ENCODE peak calls at places on chromosome 11, in six cellular contexts. One of them, this sample, is unnamed.

GRCh38 chr11:83006877-83007330 is 64.8 kb downstream of the RAB30 start:
- DNase-seq in HS-5: no peak
- DNase-seq in MV-4-11: no peak
- DNase-seq in activated T-cell treated with anti-CD3 and anti-CD28 coated beads for 4 hours: no peak
- DNase-seq in Kasumi-1: no peak
- DNase-seq in uterus: no peak
- DNase-seq in this sample: no peak

GRCh38 chr11:13465909-13466371 is 2.9 kb upstream of the BTBD10 start:
- DNase-seq in Kasumi-1: peak
- DNase-seq in HS-5: no peak
- DNase-seq in MV-4-11: no peak
- DNase-seq in uterus: no peak
- DNase-seq in activated T-cell treated with anti-CD3 and anti-CD28 coated beads for 4 hours: no peak
- DNase-seq in this sample: peak

GRCh38 chr11:8812438-8812837 is 98.6 kb upstream of the AKIP1 start:
- DNase-seq in Kasumi-1: no peak
- DNase-seq in activated T-cell treated with anti-CD3 and anti-CD28 coated beads for 4 hours: no peak
- DNase-seq in uterus: peak
- DNase-seq in HS-5: no peak
- DNase-seq in MV-4-11: peak
- DNase-seq in this sample: no peak

GRCh38 chr11:132253469-132254264 is 883.3 kb downstream of the NTM start:
- DNase-seq in activated T-cell treated with anti-CD3 and anti-CD28 coated beads for 4 hours: no peak
- DNase-seq in uterus: no peak
- DNase-seq in HS-5: no peak
- DNase-seq in MV-4-11: no peak
- DNase-seq in Kasumi-1: no peak
- DNase-seq in this sample: no peak

GRCh38 chr11:60343094-60343704 is 16.1 kb downstream of the MS4A6E start:
- DNase-seq in MV-4-11: no peak
- DNase-seq in HS-5: no peak
- DNase-seq in uterus: no peak
- DNase-seq in activated T-cell treated with anti-CD3 and anti-CD28 coated beads for 4 hours: no peak
- DNase-seq in Kasumi-1: peak
- DNase-seq in this sample: no peak

GRCh38 chr11:15668718-15669117 is 554.0 kb downstream of the INSC start:
- DNase-seq in uterus: no peak
- DNase-seq in HS-5: no peak
- DNase-seq in Kasumi-1: no peak
- DNase-seq in MV-4-11: no peak
- DNase-seq in activated T-cell treated with anti-CD3 and anti-CD28 coated beads for 4 hours: no peak
- DNase-seq in this sample: no peak

GRCh38 chr11:64224151-64224890 is 1.7 kb downstream of the TRPT1 start:
- DNase-seq in HS-5: no peak
- DNase-seq in Kasumi-1: no peak
- DNase-seq in MV-4-11: no peak
- DNase-seq in uterus: no peak
- DNase-seq in activated T-cell treated with anti-CD3 and anti-CD28 coated beads for 4 hours: no peak
- DNase-seq in this sample: peak

GRCh38 chr11:62445314-62445740 is 26.5 kb downstream of the SCGB1A1 start:
- DNase-seq in MV-4-11: no peak
- DNase-seq in uterus: peak
- DNase-seq in Kasumi-1: no peak
- DNase-seq in HS-5: no peak
- DNase-seq in activated T-cell treated with anti-CD3 and anti-CD28 coated beads for 4 hours: no peak
- DNase-seq in this sample: no peak

GRCh38 chr11:121603316-121603715 is 150.5 kb upstream of the SORL1-AS1 start:
- DNase-seq in HS-5: no peak
- DNase-seq in uterus: no peak
- DNase-seq in MV-4-11: no peak
- DNase-seq in activated T-cell treated with anti-CD3 and anti-CD28 coated beads for 4 hours: no peak
- DNase-seq in Kasumi-1: no peak
- DNase-seq in this sample: no peak

GRCh38 chr11:114182471-114182968 is 113.7 kb upstream of the NNMT start:
- DNase-seq in activated T-cell treated with anti-CD3 and anti-CD28 coated beads for 4 hours: no peak
- DNase-seq in uterus: no peak
- DNase-seq in MV-4-11: no peak
- DNase-seq in Kasumi-1: no peak
- DNase-seq in HS-5: no peak
- DNase-seq in this sample: no peak

GRCh38 chr11:47177229-47177845 is 658 bp upstream of the ARFGAP2 start:
- DNase-seq in HS-5: no peak
- DNase-seq in uterus: no peak
- DNase-seq in MV-4-11: peak
- DNase-seq in activated T-cell treated with anti-CD3 and anti-CD28 coated beads for 4 hours: peak
- DNase-seq in Kasumi-1: peak
- DNase-seq in this sample: no peak

GRCh38 chr11:93197383-93198220 is at the start of gene SLC36A4:
- DNase-seq in MV-4-11: peak
- DNase-seq in Kasumi-1: peak
- DNase-seq in HS-5: peak
- DNase-seq in uterus: peak
- DNase-seq in activated T-cell treated with anti-CD3 and anti-CD28 coated beads for 4 hours: peak
- DNase-seq in this sample: peak

GRCh38 chr11:107947904-107948303 is 19.7 kb downstream of the RAB39A start:
- DNase-seq in Kasumi-1: no peak
- DNase-seq in uterus: no peak
- DNase-seq in HS-5: no peak
- DNase-seq in MV-4-11: no peak
- DNase-seq in activated T-cell treated with anti-CD3 and anti-CD28 coated beads for 4 hours: no peak
- DNase-seq in this sample: no peak

GRCh38 chr11:65356394-65356972 is 1.9 kb downstream of the TIGD3 start:
- DNase-seq in uterus: no peak
- DNase-seq in HS-5: no peak
- DNase-seq in MV-4-11: no peak
- DNase-seq in Kasumi-1: no peak
- DNase-seq in activated T-cell treated with anti-CD3 and anti-CD28 coated beads for 4 hours: no peak
- DNase-seq in this sample: no peak

GRCh38 chr11:59207988-59208432 is 4.7 kb downstream of the MPEG1 start:
- DNase-seq in activated T-cell treated with anti-CD3 and anti-CD28 coated beads for 4 hours: peak
- DNase-seq in Kasumi-1: peak
- DNase-seq in uterus: no peak
- DNase-seq in MV-4-11: peak
- DNase-seq in HS-5: no peak
- DNase-seq in this sample: no peak

GRCh38 chr11:85934599-85935169 is 79.5 kb downstream of the CCDC83 start:
- DNase-seq in Kasumi-1: no peak
- DNase-seq in activated T-cell treated with anti-CD3 and anti-CD28 coated beads for 4 hours: no peak
- DNase-seq in HS-5: no peak
- DNase-seq in uterus: no peak
- DNase-seq in MV-4-11: no peak
- DNase-seq in this sample: no peak

GRCh38 chr11:72639475-72640375 is 34.5 kb downstream of the PDE2A start:
- DNase-seq in HS-5: no peak
- DNase-seq in activated T-cell treated with anti-CD3 and anti-CD28 coated beads for 4 hours: no peak
- DNase-seq in Kasumi-1: no peak
- DNase-seq in uterus: no peak
- DNase-seq in MV-4-11: no peak
- DNase-seq in this sample: no peak

GRCh38 chr11:114083256-114084252 is 24.0 kb downstream of the ZBTB16 start:
- DNase-seq in activated T-cell treated with anti-CD3 and anti-CD28 coated beads for 4 hours: no peak
- DNase-seq in uterus: no peak
- DNase-seq in HS-5: no peak
- DNase-seq in Kasumi-1: peak
- DNase-seq in MV-4-11: peak
- DNase-seq in this sample: no peak

GRCh38 chr11:96365493-96365892 is 22.5 kb upstream of the MAML2 start:
- DNase-seq in uterus: no peak
- DNase-seq in MV-4-11: no peak
- DNase-seq in activated T-cell treated with anti-CD3 and anti-CD28 coated beads for 4 hours: no peak
- DNase-seq in Kasumi-1: no peak
- DNase-seq in HS-5: no peak
- DNase-seq in this sample: no peak

GRCh38 chr11:12724301-12725046 is 50.3 kb downstream of the TEAD1 start:
- DNase-seq in Kasumi-1: no peak
- DNase-seq in HS-5: peak
- DNase-seq in uterus: peak
- DNase-seq in MV-4-11: no peak
- DNase-seq in activated T-cell treated with anti-CD3 and anti-CD28 coated beads for 4 hours: no peak
- DNase-seq in this sample: peak

GRCh38 chr11:28461846-28462245 is 353.7 kb downstream of the METTL15 start:
- DNase-seq in Kasumi-1: no peak
- DNase-seq in uterus: no peak
- DNase-seq in HS-5: no peak
- DNase-seq in MV-4-11: no peak
- DNase-seq in activated T-cell treated with anti-CD3 and anti-CD28 coated beads for 4 hours: no peak
- DNase-seq in this sample: no peak

GRCh38 chr11:10455637-10456487 is 798 bp downstream of the AMPD3 start:
- DNase-seq in uterus: peak
- DNase-seq in Kasumi-1: peak
- DNase-seq in activated T-cell treated with anti-CD3 and anti-CD28 coated beads for 4 hours: peak
- DNase-seq in MV-4-11: peak
- DNase-seq in HS-5: peak
- DNase-seq in this sample: peak

GRCh38 chr11:12074529-12075195 is 35.7 kb upstream of the MICAL2 start:
- DNase-seq in activated T-cell treated with anti-CD3 and anti-CD28 coated beads for 4 hours: no peak
- DNase-seq in uterus: no peak
- DNase-seq in HS-5: no peak
- DNase-seq in Kasumi-1: no peak
- DNase-seq in MV-4-11: no peak
- DNase-seq in this sample: no peak

GRCh38 chr11:16741473-16741872 is 3.0 kb downstream of the C11orf58 start:
- DNase-seq in MV-4-11: no peak
- DNase-seq in uterus: no peak
- DNase-seq in HS-5: no peak
- DNase-seq in Kasumi-1: no peak
- DNase-seq in activated T-cell treated with anti-CD3 and anti-CD28 coated beads for 4 hours: no peak
- DNase-seq in this sample: no peak

GRCh38 chr11:79336740-79337517 is 103.9 kb downstream of the TENM4 start:
- DNase-seq in activated T-cell treated with anti-CD3 and anti-CD28 coated beads for 4 hours: no peak
- DNase-seq in Kasumi-1: no peak
- DNase-seq in MV-4-11: no peak
- DNase-seq in uterus: no peak
- DNase-seq in HS-5: no peak
- DNase-seq in this sample: no peak

GRCh38 chr11:3747704-3748103 is 49.6 kb downstream of the NUP98 start:
- DNase-seq in Kasumi-1: peak
- DNase-seq in activated T-cell treated with anti-CD3 and anti-CD28 coated beads for 4 hours: no peak
- DNase-seq in HS-5: peak
- DNase-seq in uterus: no peak
- DNase-seq in MV-4-11: peak
- DNase-seq in this sample: peak

GRCh38 chr11:1238767-1239595 is 16.1 kb downstream of the MUC5B start:
- DNase-seq in HS-5: no peak
- DNase-seq in uterus: no peak
- DNase-seq in MV-4-11: no peak
- DNase-seq in Kasumi-1: no peak
- DNase-seq in activated T-cell treated with anti-CD3 and anti-CD28 coated beads for 4 hours: no peak
- DNase-seq in this sample: no peak

GRCh38 chr11:12329797-12330196 is 47.6 kb upstream of the PARVA start:
- DNase-seq in activated T-cell treated with anti-CD3 and anti-CD28 coated beads for 4 hours: no peak
- DNase-seq in uterus: no peak
- DNase-seq in HS-5: no peak
- DNase-seq in Kasumi-1: no peak
- DNase-seq in MV-4-11: no peak
- DNase-seq in this sample: no peak

GRCh38 chr11:56624661-56625110 is 10.0 kb upstream of the OR5M1 start:
- DNase-seq in Kasumi-1: peak
- DNase-seq in HS-5: peak
- DNase-seq in MV-4-11: peak
- DNase-seq in uterus: no peak
- DNase-seq in activated T-cell treated with anti-CD3 and anti-CD28 coated beads for 4 hours: no peak
- DNase-seq in this sample: peak

GRCh38 chr11:995752-996420 is 40.6 kb downstream of the MUC6 start:
- DNase-seq in HS-5: no peak
- DNase-seq in Kasumi-1: no peak
- DNase-seq in uterus: peak
- DNase-seq in activated T-cell treated with anti-CD3 and anti-CD28 coated beads for 4 hours: no peak
- DNase-seq in MV-4-11: no peak
- DNase-seq in this sample: no peak

GRCh38 chr11:45060707-45061106 is 85.7 kb upstream of the PRDM11 start:
- DNase-seq in activated T-cell treated with anti-CD3 and anti-CD28 coated beads for 4 hours: no peak
- DNase-seq in uterus: no peak
- DNase-seq in MV-4-11: no peak
- DNase-seq in Kasumi-1: no peak
- DNase-seq in HS-5: no peak
- DNase-seq in this sample: no peak

GRCh38 chr11:73147771-73148681 is 5.9 kb upstream of the FCHSD2 start:
- DNase-seq in uterus: no peak
- DNase-seq in Kasumi-1: no peak
- DNase-seq in HS-5: no peak
- DNase-seq in activated T-cell treated with anti-CD3 and anti-CD28 coated beads for 4 hours: no peak
- DNase-seq in MV-4-11: no peak
- DNase-seq in this sample: no peak

GRCh38 chr11:12565406-12565805 is 108.8 kb upstream of the TEAD1 start:
- DNase-seq in uterus: no peak
- DNase-seq in Kasumi-1: no peak
- DNase-seq in activated T-cell treated with anti-CD3 and anti-CD28 coated beads for 4 hours: no peak
- DNase-seq in HS-5: no peak
- DNase-seq in MV-4-11: no peak
- DNase-seq in this sample: no peak